ENCODE peak calls at places on chromosomes 11 and 22, in ten cellular contexts. S, Q, W, J, A, D, H, P, B and N are unnamed samples.

GRCh38 chr11:112279901-112280267 is 19.2 kb upstream of the PLET1 start:
- DNase-seq in S (peak; percentile 59), Q (peak; percentile 82), W (peak; percentile 54), J (peak; percentile 75), A (peak; percentile 92), D (peak; percentile 61), H (no peak), P (peak; percentile 34), B (peak; percentile 67), N (peak; percentile 74)

GRCh38 chr11:58179648-58180047 is 9.2 kb upstream of the OR9Q2 start:
- DNase-seq in S (no peak), Q (no peak), W (no peak), J (no peak), A (no peak), D (no peak), H (no peak), P (no peak), B (no peak), N (no peak)

GRCh38 chr11:118313242-118313641 is 8.7 kb downstream of the CD3E start:
- DNase-seq in S (no peak), Q (no peak), W (no peak), J (no peak), A (no peak), D (no peak), H (no peak), P (no peak), B (peak; percentile 7), N (no peak)

GRCh38 chr11:554824-555499 is 5.6 kb downstream of the LMNTD2 start:
- DNase-seq in S (peak; percentile 23), Q (peak; percentile 86), W (peak; percentile 87), J (peak; percentile 78), A (peak; percentile 95), D (peak; percentile 66), H (no peak), P (peak; percentile 69), B (peak; percentile 45), N (peak; percentile 74)

GRCh38 chr22:22919041-22919440 is 31.4 kb downstream of the IGLL5 start:
- DNase-seq in S (no peak), Q (no peak), W (no peak), J (no peak), A (no peak), D (no peak), H (no peak), P (no peak), B (no peak), N (no peak)

GRCh38 chr11:129950319-129951034 is 52.2 kb downstream of the PRDM10 start:
- DNase-seq in S (peak; percentile 88), Q (no peak), W (no peak), J (no peak), A (no peak), D (no peak), H (peak; percentile 60), P (no peak), B (peak; percentile 94), N (no peak)

GRCh38 chr11:12123799-12124198 is 13.4 kb downstream of the MICAL2 start:
- DNase-seq in S (peak; percentile 84), Q (no peak), W (no peak), J (no peak), A (no peak), D (no peak), H (no peak), P (no peak), B (no peak), N (no peak)

GRCh38 chr22:33076368-33076767 is 18.2 kb upstream of the SYN3 start:
- DNase-seq in S (no peak), Q (no peak), W (peak; percentile 46), J (no peak), A (no peak), D (no peak), H (peak; percentile 1), P (no peak), B (peak; percentile 14), N (no peak)

DNA sequence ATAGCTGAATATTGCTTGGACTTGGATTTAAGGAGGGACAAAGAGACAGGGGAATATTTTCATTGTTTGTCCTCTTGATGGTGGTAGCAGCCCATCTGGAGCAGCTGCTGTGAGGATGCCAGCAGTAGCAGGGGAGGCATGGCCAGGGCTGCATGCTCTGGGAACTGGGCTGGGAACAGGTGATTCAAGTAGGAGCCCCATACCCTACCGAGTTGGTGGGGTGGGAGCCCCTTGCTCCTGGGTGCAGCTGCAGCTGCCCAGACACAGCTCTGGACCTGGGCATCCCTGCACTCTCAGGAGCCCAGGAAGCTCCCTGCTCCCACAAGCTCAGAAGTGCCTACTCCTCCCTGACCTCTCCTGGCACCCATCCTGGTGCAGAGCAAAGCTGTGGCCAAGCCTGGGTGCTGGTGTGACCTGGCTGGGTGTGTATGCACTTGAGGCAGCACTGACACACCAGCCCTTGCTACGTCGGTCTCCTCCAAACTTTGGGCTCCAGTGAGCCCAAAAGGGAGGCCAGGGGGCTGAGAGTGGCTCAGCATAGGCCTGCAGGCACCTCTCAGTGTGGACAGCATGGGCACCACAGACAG is 341.8 kb upstream of the CCDC179 start:
- DNase-seq in S (no peak), Q (no peak), W (no peak), J (no peak), A (peak; percentile 45), D (no peak), H (no peak), P (no peak), B (no peak), N (no peak)
- H3K9me3 ChIP-seq in S (no peaks in the 10 kb centered on the region), Q (peaks cover 24% of the 10 kb centered on the region), W (peaks cover 3% of the 10 kb centered on the region), J (peaks cover 26% of the 10 kb centered on the region), A (no peaks in the 10 kb centered on the region), D (no peaks in the 10 kb centered on the region), H (peaks cover 10% of the 10 kb centered on the region), P (no peaks in the 10 kb centered on the region), B (no peaks in the 10 kb centered on the region), N (no peaks in the 10 kb centered on the region)

DNA sequence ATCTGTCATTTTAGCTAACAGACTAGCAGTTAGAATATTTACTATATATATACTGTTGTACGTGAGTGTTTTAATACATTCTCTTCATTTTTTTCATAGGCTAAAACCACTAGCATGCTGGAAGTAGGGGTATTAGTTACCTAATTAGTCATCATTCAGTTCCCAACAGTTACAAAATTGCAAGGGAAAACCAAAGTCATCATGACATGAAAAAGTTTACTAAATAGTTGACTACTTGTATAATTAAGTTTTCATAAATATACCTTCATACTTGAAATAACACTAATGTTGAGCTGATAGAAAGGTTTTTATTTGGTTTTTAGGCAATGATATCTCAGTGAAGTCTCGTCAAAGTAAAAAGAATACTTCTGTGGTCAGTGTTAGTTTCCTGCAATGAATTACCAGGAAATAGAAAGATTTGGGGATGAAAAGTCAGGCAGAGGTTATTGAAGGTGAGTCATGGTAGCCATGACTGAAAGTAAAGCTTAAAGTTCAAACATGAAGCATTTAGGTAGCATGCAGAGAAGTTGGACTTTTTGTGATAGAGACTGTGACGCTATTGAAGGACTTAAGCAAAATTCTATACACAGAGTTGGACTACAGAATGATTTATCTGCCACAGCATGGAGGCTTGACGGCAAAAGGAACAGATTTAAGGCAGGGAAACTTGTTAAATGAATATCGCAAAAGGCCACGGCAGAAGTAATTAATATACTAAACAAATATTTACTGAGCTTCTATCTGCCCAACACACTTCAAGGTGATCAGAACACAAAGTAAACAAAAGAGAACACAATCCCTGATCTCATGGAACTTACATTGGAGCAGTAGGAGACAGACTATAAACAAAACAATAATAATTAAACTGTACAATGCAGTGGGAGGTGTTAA is 828.1 kb upstream of the FAT3 start:
- DNase-seq in S (peak; percentile 22), Q (no peak), W (no peak), J (no peak), A (no peak), D (no peak), H (peak; percentile 47), P (peak; percentile 51), B (no peak), N (no peak)
- H3K9me3 ChIP-seq in S (no peaks in the 10 kb centered on the region), Q (no peaks in the 10 kb centered on the region), W (no peaks in the 10 kb centered on the region), J (peaks cover 2% of the 10 kb centered on the region), A (no peaks in the 10 kb centered on the region), D (no peaks in the 10 kb centered on the region), H (no peaks in the 10 kb centered on the region), P (peaks cover 30% of the 10 kb centered on the region), B (no peaks in the 10 kb centered on the region), N (no peaks in the 10 kb centered on the region)

GRCh38 chr22:49449811-49450386 is 377.8 kb downstream of the BRD1 start:
- DNase-seq in S (no peak), Q (peak; percentile 49), W (no peak), J (no peak), A (no peak), D (no peak), H (no peak), P (no peak), B (no peak), N (no peak)

GRCh38 chr22:49449377-49449776 is 378.3 kb downstream of the BRD1 start:
- DNase-seq in S (no peak), Q (no peak), W (no peak), J (no peak), A (no peak), D (no peak), H (no peak), P (no peak), B (no peak), N (no peak)

GRCh38 chr22:49446145-49446758 is 381.4 kb downstream of the BRD1 start:
- DNase-seq in S (no peak), Q (no peak), W (no peak), J (no peak), A (no peak), D (no peak), H (no peak), P (no peak), B (no peak), N (no peak)

GRCh38 chr22:49448546-49448945 is 379.1 kb downstream of the BRD1 start:
- DNase-seq in S (no peak), Q (no peak), W (no peak), J (no peak), A (no peak), D (no peak), H (no peak), P (no peak), B (no peak), N (no peak)

DNA sequence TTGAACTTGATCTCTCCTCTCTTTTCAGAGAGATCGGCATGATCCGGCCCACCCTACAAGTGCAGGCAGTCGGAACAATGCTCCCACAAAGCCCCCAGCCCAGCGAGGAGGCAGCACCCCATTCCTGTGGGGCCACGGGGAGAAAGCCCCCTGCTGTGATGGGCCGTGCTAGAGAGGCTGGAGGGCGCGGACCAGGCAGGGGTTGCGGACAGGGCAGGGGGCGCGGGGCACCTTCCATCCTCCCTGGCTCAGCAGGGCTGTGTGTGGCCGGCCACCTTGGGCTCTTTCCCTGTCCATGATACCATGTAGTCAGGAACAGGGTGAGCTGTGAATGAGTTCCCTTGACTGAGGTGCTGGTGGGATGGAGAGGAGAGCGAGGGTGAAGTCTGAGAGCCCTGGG is 379.8 kb downstream of the BRD1 start:
- DNase-seq in S (no peak), Q (no peak), W (no peak), J (no peak), A (no peak), D (no peak), H (no peak), P (no peak), B (no peak), N (no peak)
- H3K9me3 ChIP-seq in S (no peaks in the 10 kb centered on the region), Q (no peaks in the 10 kb centered on the region), W (no peaks in the 10 kb centered on the region), J (no peaks in the 10 kb centered on the region), A (no peaks in the 10 kb centered on the region), D (no peaks in the 10 kb centered on the region), H (peaks cover 10% of the 10 kb centered on the region), P (no peaks in the 10 kb centered on the region), B (no peaks in the 10 kb centered on the region), N (no peaks in the 10 kb centered on the region)

GRCh38 chr11:2643746-2644145 is 56.0 kb downstream of the KCNQ1OT1 start:
- DNase-seq in S (no peak), Q (no peak), W (no peak), J (no peak), A (no peak), D (no peak), H (no peak), P (no peak), B (no peak), N (no peak)

GRCh38 chr11:2647953-2648352 is 51.8 kb downstream of the KCNQ1OT1 start:
- DNase-seq in S (no peak), Q (no peak), W (no peak), J (no peak), A (no peak), D (no peak), H (no peak), P (no peak), B (no peak), N (no peak)

GRCh38 chr11:2647167-2647566 is 52.6 kb downstream of the KCNQ1OT1 start:
- DNase-seq in S (no peak), Q (no peak), W (no peak), J (no peak), A (no peak), D (no peak), H (no peak), P (no peak), B (no peak), N (no peak)

GRCh38 chr11:2645779-2646118 is 54.0 kb downstream of the KCNQ1OT1 start:
- DNase-seq in S (no peak), Q (no peak), W (no peak), J (no peak), A (no peak), D (no peak), H (no peak), P (no peak), B (no peak), N (no peak)

DNA sequence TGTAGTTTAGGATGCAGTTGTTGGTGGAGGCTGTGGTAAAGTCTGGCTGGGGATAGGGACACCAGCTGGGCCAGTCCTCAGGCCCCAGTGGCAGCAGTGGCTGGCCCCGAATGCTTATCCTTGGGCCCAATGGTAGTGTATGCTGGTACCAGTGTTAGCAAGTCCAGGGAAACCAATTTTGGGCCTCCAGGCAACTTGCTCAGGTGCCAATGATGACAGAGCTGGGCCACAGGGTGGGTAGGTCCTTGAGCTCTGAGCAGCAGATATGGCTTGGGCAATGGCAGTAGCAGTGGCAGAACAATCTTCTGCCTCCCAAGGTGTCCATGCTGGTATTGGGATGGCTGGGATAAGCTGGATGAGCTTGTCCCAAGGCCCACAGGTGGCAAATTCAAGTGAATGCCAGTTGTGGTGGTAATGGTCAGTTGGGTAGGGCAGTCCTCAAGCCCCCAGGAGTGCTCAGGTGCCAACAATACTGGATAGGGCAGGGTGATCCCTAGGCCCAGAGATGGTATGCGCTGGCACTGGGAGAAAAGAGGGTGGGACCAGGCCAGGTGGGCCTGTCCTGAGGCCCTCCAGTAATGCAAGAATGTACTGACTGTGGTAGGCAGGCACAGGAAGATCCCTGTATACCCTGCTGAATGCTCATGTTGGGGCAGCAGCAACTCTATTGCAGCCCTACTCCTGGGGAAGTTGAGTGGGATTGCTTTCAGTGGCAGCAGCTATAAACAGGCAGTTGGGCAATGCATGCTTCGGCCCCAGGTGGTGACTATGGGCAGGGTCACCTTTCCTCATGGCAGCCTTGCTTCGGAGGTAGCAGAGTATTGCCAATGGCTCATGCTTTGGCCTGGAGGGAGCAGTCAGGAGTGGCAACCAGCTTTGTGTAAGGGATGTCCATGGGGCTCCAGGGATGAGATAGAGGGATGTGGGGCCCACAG is 54.7 kb downstream of the KCNQ1OT1 start:
- DNase-seq in S (no peak), Q (no peak), W (no peak), J (no peak), A (no peak), D (no peak), H (no peak), P (no peak), B (no peak), N (no peak)
- H3K9me3 ChIP-seq in S (peaks cover 3% of the 10 kb centered on the region), Q (peaks cover 42% of the 10 kb centered on the region), W (peaks cover 17% of the 10 kb centered on the region), J (peaks cover 97% of the 10 kb centered on the region), A (peaks cover 22% of the 10 kb centered on the region), D (peaks cover 11% of the 10 kb centered on the region), H (peaks cover 32% of the 10 kb centered on the region), P (peaks cover 97% of the 10 kb centered on the region), B (no peaks in the 10 kb centered on the region), N (peaks cover 14% of the 10 kb centered on the region)